ENCODE peak calls at places on chromosomes 2 and 18, in six cellular contexts. A is fibroblast of lung, V is WTC11, I is A549, Y is ovary, E is nephron progenitor cell. N is an unnamed sample.

GRCh38 chr2:132424526-132425121 is 8.0 kb downstream of the GPR39 start:
- DNase-seq in A (peak), V (no peak), I (no peak), Y (no peak), E (no peak), N (no peak)

GRCh38 chr2:42931147-42931817 is 138.9 kb upstream of the HAAO start:
- DNase-seq in A (no peak), V (peak), I (peak), Y (no peak), E (peak), N (no peak)

GRCh38 chr2:105538840-105539239 is 140.0 kb upstream of the FHL2 start:
- DNase-seq in A (no peak), V (no peak), I (no peak), Y (no peak), E (no peak), N (no peak)

GRCh38 chr2:106065268-106065982 is 128.7 kb downstream of the UXS1 start:
- DNase-seq in A (no peak), V (peak), I (no peak), Y (peak), E (peak), N (no peak)

GRCh38 chr18:7748252-7749000 is 181.3 kb downstream of the PTPRM start:
- DNase-seq in A (no peak), V (no peak), I (no peak), Y (no peak), E (no peak), N (no peak)

GRCh38 chr18:48959551-48959920 is 8.8 kb upstream of the SMAD7 start:
- DNase-seq in A (no peak), V (no peak), I (no peak), Y (no peak), E (no peak), N (no peak)

GRCh38 chr2:140064241-140064640 is 1284.1 kb upstream of the NXPH2 start:
- DNase-seq in A (no peak), V (no peak), I (no peak), Y (no peak), E (no peak), N (no peak)

GRCh38 chr2:28453396-28453795 is 42.5 kb upstream of the PLB1 start:
- DNase-seq in A (no peak), V (no peak), I (no peak), Y (no peak), E (no peak), N (no peak)

GRCh38 chr18:9289698-9290097 is 44.9 kb upstream of the TWSG1 start:
- DNase-seq in A (no peak), V (no peak), I (no peak), Y (no peak), E (no peak), N (no peak)

GRCh38 chr2:236768393-236769140 is 198.9 kb downstream of the ACKR3 start:
- DNase-seq in A (peak), V (no peak), I (no peak), Y (no peak), E (no peak), N (no peak)

GRCh38 chr2:216107320-216107719 is 1.8 kb upstream of the XRCC5 start:
- DNase-seq in A (no peak), V (no peak), I (no peak), Y (no peak), E (no peak), N (no peak)

GRCh38 chr2:238848941-238849853 is 1.3 kb downstream of the TWIST2 start:
- DNase-seq in A (peak), V (peak), I (no peak), Y (peak), E (peak), N (no peak)

GRCh38 chr2:50546790-50547189 is 485.1 kb downstream of the NRXN1 start:
- DNase-seq in A (peak), V (no peak), I (no peak), Y (no peak), E (no peak), N (no peak)

GRCh38 chr2:146917430-146918037 is 927.3 kb upstream of the ACVR2A start:
- DNase-seq in A (no peak), V (no peak), I (no peak), Y (no peak), E (no peak), N (no peak)

GRCh38 chr2:109206569-109207145 is 77.7 kb downstream of the SH3RF3 start:
- DNase-seq in A (no peak), V (no peak), I (no peak), Y (no peak), E (no peak), N (no peak)

GRCh38 chr2:152396763-152397162 is 61.8 kb downstream of the FMNL2 start:
- DNase-seq in A (peak), V (no peak), I (no peak), Y (no peak), E (no peak), N (no peak)

GRCh38 chr2:168858146-168858545 is 32.1 kb downstream of the SPC25 start:
- DNase-seq in A (no peak), V (no peak), I (no peak), Y (no peak), E (no peak), N (no peak)

GRCh38 chr18:59516356-59517155 is 157.5 kb upstream of the LMAN1 start:
- DNase-seq in A (peak), V (no peak), I (peak), Y (peak), E (no peak), N (no peak)

GRCh38 chr2:46339676-46340459 is 42.7 kb downstream of the EPAS1 start:
- DNase-seq in A (no peak), V (no peak), I (no peak), Y (no peak), E (no peak), N (no peak)

GRCh38 chr2:173652731-173653426 is 298.2 kb downstream of the CDCA7 start:
- DNase-seq in A (peak), V (no peak), I (peak), Y (no peak), E (no peak), N (no peak)

GRCh38 chr2:11145350-11145749 is 9.9 kb upstream of the SLC66A3 start:
- DNase-seq in A (no peak), V (no peak), I (no peak), Y (no peak), E (no peak), N (no peak)

GRCh38 chr2:210086292-210086691 is 83.9 kb downstream of the RPE start:
- DNase-seq in A (peak), V (no peak), I (no peak), Y (no peak), E (no peak), N (no peak)

GRCh38 chr2:134466141-134466540 is 212.3 kb downstream of the MGAT5 start:
- DNase-seq in A (peak), V (peak), I (peak), Y (no peak), E (no peak), N (no peak)

GRCh38 chr18:70296289-70296688 is 7.4 kb downstream of the SOCS6 start:
- DNase-seq in A (peak), V (no peak), I (peak), Y (no peak), E (no peak), N (peak)

GRCh38 chr2:176234216-176234615 is 35.0 kb upstream of the MTX2 start:
- DNase-seq in A (peak), V (no peak), I (no peak), Y (no peak), E (no peak), N (no peak)

GRCh38 chr2:156476516-156477206 is 40.5 kb downstream of the GPD2 start:
- DNase-seq in A (peak), V (no peak), I (no peak), Y (no peak), E (no peak), N (no peak)

GRCh38 chr2:538646-539045 is 138.6 kb downstream of the TMEM18 start:
- DNase-seq in A (no peak), V (no peak), I (no peak), Y (no peak), E (no peak), N (no peak)

GRCh38 chr2:529425-529824 is 147.8 kb downstream of the TMEM18 start:
- DNase-seq in A (no peak), V (no peak), I (peak), Y (no peak), E (no peak), N (no peak)

GRCh38 chr2:529852-530251 is 147.4 kb downstream of the TMEM18 start:
- DNase-seq in A (no peak), V (no peak), I (no peak), Y (no peak), E (no peak), N (no peak)

DNA sequence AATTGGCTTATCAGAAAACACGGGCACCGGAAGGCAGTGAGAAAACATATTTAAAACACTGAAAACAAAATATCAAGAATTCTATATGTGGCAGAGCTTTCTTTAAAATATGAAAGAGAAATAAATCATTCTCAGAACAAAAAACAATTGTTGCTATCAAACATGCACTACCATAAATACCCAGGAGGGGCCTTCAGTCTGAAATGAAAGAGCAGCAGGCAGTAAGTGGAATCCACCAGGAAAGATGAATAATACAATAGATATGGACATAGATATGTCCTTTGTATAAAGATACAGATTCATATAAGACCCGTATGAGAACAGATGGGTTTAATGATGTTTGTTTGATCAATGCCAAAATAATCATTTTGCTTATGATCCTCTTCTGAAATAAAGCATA is 142.0 kb downstream of the TMEM18 start:
- DNase-seq in A (no peak), V (no peak), I (no peak), Y (no peak), E (no peak), N (no peak)
- TF ChIP-seq CTCF in A (no peak), V (no peak), I (no peak), Y (no peak), E (no peak), N (peak)

GRCh38 chr2:223087466-223087865 is 35.5 kb downstream of the KCNE4 start:
- DNase-seq in A (no peak), V (no peak), I (no peak), Y (no peak), E (no peak), N (no peak)

GRCh38 chr2:223086360-223086981 is 34.5 kb downstream of the KCNE4 start:
- DNase-seq in A (peak), V (no peak), I (no peak), Y (no peak), E (no peak), N (peak)

GRCh38 chr2:223082701-223083100 is 30.7 kb downstream of the KCNE4 start:
- DNase-seq in A (no peak), V (no peak), I (no peak), Y (no peak), E (no peak), N (no peak)

GRCh38 chr2:223083402-223084070 is 31.5 kb downstream of the KCNE4 start:
- DNase-seq in A (peak), V (no peak), I (no peak), Y (no peak), E (no peak), N (no peak)

DNA sequence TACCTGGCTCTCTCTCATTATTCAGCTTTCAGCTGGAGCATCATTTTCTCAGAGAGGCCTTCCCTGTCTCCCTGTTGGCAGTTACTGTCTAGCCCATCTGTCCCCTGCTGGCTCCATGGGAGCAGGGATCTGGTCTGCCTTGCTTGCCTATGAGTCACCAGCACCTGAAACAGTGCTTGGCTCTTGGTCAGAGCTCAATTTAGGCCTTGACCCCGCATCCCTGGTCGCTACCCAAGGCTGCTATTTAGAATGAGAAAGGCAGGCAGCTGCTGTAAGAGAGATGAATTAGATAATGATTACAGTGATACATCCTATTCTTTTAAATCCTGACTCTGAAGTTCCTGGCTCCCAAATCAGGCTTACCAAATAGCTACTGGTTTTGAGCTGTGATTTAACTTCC is 32.9 kb downstream of the KCNE4 start:
- DNase-seq in A (peak), V (no peak), I (no peak), Y (no peak), E (no peak), N (no peak)
- TF ChIP-seq CTCF in A (no peak), V (no peak), I (no peak), Y (no peak), E (no peak), N (no peak)

DNA sequence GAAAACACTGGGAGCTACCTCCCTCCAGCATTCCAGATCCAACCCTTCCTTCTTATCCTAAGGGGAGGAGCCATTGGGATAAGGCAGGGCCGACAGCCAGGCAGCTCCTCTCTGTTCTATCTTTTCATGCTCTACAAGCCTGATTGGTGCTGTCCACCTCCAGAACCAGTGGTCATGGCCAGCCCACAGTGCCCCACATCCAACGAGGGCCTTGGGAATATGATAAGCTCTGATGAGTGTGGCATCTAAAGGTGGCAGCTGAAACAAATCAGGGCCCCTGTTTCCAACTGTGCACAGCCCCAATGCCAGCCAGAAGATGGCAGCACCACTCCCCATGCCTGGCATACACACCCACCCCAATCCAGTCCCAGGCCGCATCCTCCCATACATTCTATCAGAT is 329.3 kb downstream of the C1D start:
- DNase-seq in A (peak), V (peak), I (peak), Y (no peak), E (peak), N (peak)
- TF ChIP-seq CTCF in A (peak), V (peak), I (peak), Y (no peak), E (peak), N (peak)

DNA sequence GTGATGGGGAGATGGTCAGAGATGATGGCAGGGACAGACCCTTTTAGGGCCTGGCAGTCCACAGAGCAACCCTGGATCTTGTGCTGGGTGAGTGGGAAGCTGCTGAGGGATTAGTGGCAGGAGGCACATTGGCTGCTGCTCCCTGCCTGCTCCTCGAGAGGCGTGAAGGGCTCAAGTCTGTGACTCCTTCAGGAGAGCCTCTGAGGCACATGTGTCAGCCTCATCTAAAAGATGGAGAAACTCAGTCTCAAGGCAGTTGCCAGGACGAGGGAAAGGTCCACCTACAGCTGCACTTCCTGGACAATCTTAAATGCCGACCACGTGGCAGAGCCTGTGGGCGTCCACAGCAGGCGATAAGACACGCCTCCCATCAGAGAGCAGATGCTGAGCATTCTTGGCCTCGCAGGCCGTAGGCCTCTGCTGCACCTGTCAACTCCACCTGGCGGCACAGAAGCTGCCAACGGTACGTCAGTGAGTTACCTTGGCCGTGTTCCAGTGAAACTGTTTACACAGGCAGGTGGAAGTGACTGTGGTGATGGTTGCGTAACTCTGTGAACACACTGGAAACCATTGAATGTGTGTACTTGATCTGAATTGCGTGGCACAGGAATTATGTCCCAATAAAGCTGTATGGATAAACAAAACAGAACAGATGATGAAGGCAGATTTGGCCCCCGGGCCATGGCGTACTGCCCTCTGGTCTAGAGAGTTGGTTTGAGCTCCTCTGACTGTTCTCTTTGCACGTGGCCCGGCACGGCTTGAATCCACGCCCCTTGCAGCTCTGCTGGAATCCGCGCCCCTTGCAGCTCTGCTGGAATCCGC is 114.4 kb downstream of the RNF144A start:
- DNase-seq in A (peak), V (no peak), I (peak), Y (no peak), E (no peak), N (no peak)
- TF ChIP-seq CTCF in A (no peak), V (no peak), I (no peak), Y (no peak), E (no peak), N (no peak)

DNA sequence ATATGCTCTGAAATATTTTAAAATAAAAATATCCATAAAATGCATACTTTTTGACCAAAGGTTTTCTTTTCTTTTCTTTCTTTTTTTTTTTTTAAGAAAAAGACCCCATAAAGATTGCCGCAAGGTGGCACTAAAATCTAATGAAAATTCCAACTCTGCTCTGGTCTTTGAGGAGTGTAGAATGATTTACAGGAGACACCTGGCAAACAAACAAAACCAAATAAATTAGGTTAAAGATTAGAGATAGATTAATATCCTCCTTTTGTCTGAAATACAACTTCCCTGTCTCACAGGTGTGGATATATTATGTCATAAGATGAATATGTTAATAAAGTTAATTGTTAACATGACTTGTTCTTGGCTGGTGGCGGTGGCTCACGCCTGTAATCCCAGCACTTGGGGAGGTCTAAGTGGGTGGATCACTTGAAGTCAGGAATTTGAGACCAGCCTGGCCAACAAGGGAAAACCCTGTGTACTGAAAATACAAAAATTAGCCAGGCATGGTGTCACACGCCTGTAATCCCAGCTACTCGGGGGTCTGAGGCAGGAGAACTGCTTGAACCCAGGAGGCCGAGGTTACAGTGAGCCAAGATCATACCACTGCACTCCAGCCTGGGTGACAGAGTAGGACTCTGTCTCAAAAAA is 3.5 kb upstream of the RHOB start:
- DNase-seq in A (no peak), V (no peak), I (peak), Y (no peak), E (no peak), N (peak)
- TF ChIP-seq CTCF in A (peak), V (no peak), I (peak), Y (peak), E (peak), N (peak)

GRCh38 chr2:102788880-102789250 is 27.0 kb downstream of the TMEM182 start:
- DNase-seq in A (no peak), V (no peak), I (no peak), Y (no peak), E (no peak), N (no peak)
- TF ChIP-seq CTCF in A (no peak), V (no peak), I (no peak), Y (no peak), E (no peak), N (no peak)

N was measured in neural crest cell.